ENCODE peak calls at places on chromosome 13, in eight cellular contexts. N, R, E, P, J, O, L and M are unnamed samples.

GRCh38 chr13:28161370-28161769 is 23.0 kb downstream of the PAN3 start:
- DNase-seq in N (no peak), R (no peak), E (peak; percentile 83), P (no peak), J (no peak), O (peak; percentile 9), L (no peak), M (no peak)

GRCh38 chr13:22793598-22794134 is 387.1 kb upstream of the SGCG start:
- DNase-seq in N (no peak), R (no peak), E (no peak), P (no peak), J (no peak), O (no peak), L (no peak), M (no peak)

GRCh38 chr13:74570834-74571233 is 436.6 kb upstream of the KLF12 start:
- DNase-seq in N (no peak), R (no peak), E (no peak), P (no peak), J (no peak), O (no peak), L (no peak), M (no peak)

GRCh38 chr13:99465454-99465853 is 35.8 kb upstream of the TM9SF2 start:
- DNase-seq in N (peak; percentile 16), R (no peak), E (no peak), P (no peak), J (no peak), O (no peak), L (peak; percentile 96), M (no peak)

GRCh38 chr13:101499406-101499805 is 46.9 kb downstream of the ITGBL1 start:
- DNase-seq in N (no peak), R (no peak), E (no peak), P (no peak), J (no peak), O (no peak), L (no peak), M (no peak)

GRCh38 chr13:60369242-60369641 is 27.8 kb upstream of the TDRD3 start:
- DNase-seq in N (no peak), R (no peak), E (no peak), P (no peak), J (no peak), O (no peak), L (no peak), M (no peak)

GRCh38 chr13:51643882-51644281 is 59.6 kb downstream of the WDFY2 start:
- DNase-seq in N (no peak), R (no peak), E (no peak), P (no peak), J (no peak), O (peak; percentile 92), L (no peak), M (no peak)

GRCh38 chr13:98174321-98174720 is 2.7 kb downstream of the RNF113B start:
- DNase-seq in N (no peak), R (no peak), E (no peak), P (no peak), J (no peak), O (peak; percentile 29), L (no peak), M (no peak)

GRCh38 chr13:47250141-47250540 is 353.3 kb upstream of the HTR2A start:
- DNase-seq in N (no peak), R (no peak), E (no peak), P (no peak), J (no peak), O (peak; percentile 92), L (no peak), M (no peak)

GRCh38 chr13:62333466-62333865 is 917.8 kb upstream of the PCDH20 start:
- DNase-seq in N (no peak), R (no peak), E (no peak), P (no peak), J (no peak), O (no peak), L (no peak), M (no peak)

GRCh38 chr13:69793803-69794453 is 313.7 kb upstream of the ATXN8OS start:
- DNase-seq in N (no peak), R (no peak), E (peak; percentile 8), P (no peak), J (no peak), O (no peak), L (no peak), M (no peak)

GRCh38 chr13:60414177-60414576 is 17.2 kb downstream of the TDRD3 start:
- DNase-seq in N (no peak), R (no peak), E (no peak), P (no peak), J (no peak), O (no peak), L (no peak), M (no peak)

GRCh38 chr13:113624235-113624587 is 33.8 kb downstream of the ATP4B start:
- DNase-seq in N (no peak), R (no peak), E (no peak), P (no peak), J (no peak), O (no peak), L (no peak), M (no peak)

GRCh38 chr13:66212511-66212910 is 1017.6 kb downstream of the PCDH9 start:
- DNase-seq in N (no peak), R (no peak), E (no peak), P (no peak), J (no peak), O (no peak), L (no peak), M (no peak)

GRCh38 chr13:92821324-92821723 is 405.3 kb upstream of the GPC6 start:
- DNase-seq in N (no peak), R (no peak), E (no peak), P (no peak), J (no peak), O (no peak), L (no peak), M (no peak)

GRCh38 chr13:50357136-50357535 is 341.9 kb downstream of the KCNRG start:
- DNase-seq in N (no peak), R (no peak), E (no peak), P (no peak), J (no peak), O (no peak), L (no peak), M (no peak)

GRCh38 chr13:33978653-33979052 is 160.7 kb downstream of the RFC3 start:
- DNase-seq in N (no peak), R (no peak), E (no peak), P (no peak), J (no peak), O (no peak), L (no peak), M (no peak)

GRCh38 chr13:101474419-101474957 is 22.0 kb downstream of the ITGBL1 start:
- DNase-seq in N (no peak), R (no peak), E (no peak), P (no peak), J (peak; percentile 75), O (peak; percentile 90), L (peak; percentile 14), M (no peak)

GRCh38 chr13:57582032-57582431 is 49.5 kb upstream of the PCDH17 start:
- DNase-seq in N (no peak), R (no peak), E (peak; percentile 9), P (no peak), J (no peak), O (no peak), L (no peak), M (peak; percentile 25)

GRCh38 chr13:40895715-40896184 is 106.3 kb downstream of the SLC25A15 start:
- DNase-seq in N (no peak), R (no peak), E (no peak), P (no peak), J (no peak), O (no peak), L (no peak), M (no peak)

GRCh38 chr13:34039678-34040077 is 221.7 kb downstream of the RFC3 start:
- DNase-seq in N (no peak), R (no peak), E (no peak), P (no peak), J (no peak), O (no peak), L (no peak), M (no peak)

GRCh38 chr13:31765441-31765840 is 26.1 kb downstream of the RXFP2 start:
- DNase-seq in N (no peak), R (no peak), E (no peak), P (no peak), J (no peak), O (peak; percentile 60), L (no peak), M (no peak)

GRCh38 chr13:28120317-28120716 is 18.0 kb upstream of the PAN3 start:
- DNase-seq in N (no peak), R (no peak), E (no peak), P (no peak), J (no peak), O (no peak), L (no peak), M (no peak)

GRCh38 chr13:114132419-114133121 is at the start of gene RASA3:
- DNase-seq in N (peak; percentile 64), R (peak; percentile 73), E (peak; percentile 86), P (peak; percentile 89), J (peak; percentile 89), O (peak; percentile 91), L (peak; percentile 38), M (peak; percentile 76)

GRCh38 chr13:109666656-109667448 is 119.5 kb downstream of the IRS2 start:
- DNase-seq in N (no peak), R (no peak), E (no peak), P (no peak), J (no peak), O (peak; percentile 34), L (no peak), M (no peak)

GRCh38 chr13:40589285-40590109 is 76.9 kb downstream of the FOXO1 start:
- DNase-seq in N (no peak), R (no peak), E (no peak), P (peak; percentile 47), J (no peak), O (peak; percentile 74), L (peak; percentile 28), M (no peak)

GRCh38 chr13:60933638-60934037 is 482.0 kb downstream of the PCDH20 start:
- DNase-seq in N (no peak), R (no peak), E (no peak), P (no peak), J (no peak), O (no peak), L (no peak), M (no peak)

GRCh38 chr13:48265217-48265815 is 32.3 kb downstream of the ITM2B start:
- DNase-seq in N (peak; percentile 3), R (peak; percentile 23), E (no peak), P (no peak), J (no peak), O (no peak), L (no peak), M (no peak)

GRCh38 chr13:45750566-45750965 is 48.4 kb downstream of the CBY2 start:
- DNase-seq in N (no peak), R (no peak), E (peak; percentile 12), P (no peak), J (no peak), O (no peak), L (no peak), M (no peak)

GRCh38 chr13:28532226-28533048 is 37.5 kb upstream of the FLT1 start:
- DNase-seq in N (no peak), R (peak; percentile 21), E (peak; percentile 56), P (peak; percentile 71), J (no peak), O (peak; percentile 17), L (no peak), M (peak; percentile 82)

GRCh38 chr13:31468114-31468902 is 268.5 kb downstream of the B3GLCT start:
- DNase-seq in N (no peak), R (no peak), E (no peak), P (no peak), J (no peak), O (no peak), L (peak; percentile 13), M (no peak)

GRCh38 chr13:37429976-37430375 is 168.6 kb downstream of the POSTN start:
- DNase-seq in N (no peak), R (no peak), E (no peak), P (no peak), J (no peak), O (peak; percentile 77), L (no peak), M (no peak)

GRCh38 chr13:95360464-95361097 is 59.3 kb upstream of the ABCC4 start:
- DNase-seq in N (no peak), R (no peak), E (no peak), P (no peak), J (no peak), O (no peak), L (no peak), M (no peak)